ENCODE peak calls at places on chromosomes 5 and 9, in seven cellular contexts. P is amniotic stem cell, N is H54, J is smooth muscle cell of the brain vasculature, S is NAMALWA, L is H9, I is T-helper 9 cell. D is an unnamed sample.

GRCh38 chr9:88870627-88871026 is 120.6 kb upstream of the S1PR3 start:
- DNase-seq in J (no peak), I (no peak), P (no peak), N (no peak), S (no peak), L (no peak), D (no peak)

GRCh38 chr5:110031402-110032140 is 341.8 kb downstream of the MAN2A1 start:
- DNase-seq in S (no peak), J (no peak), P (no peak), L (no peak), I (no peak), N (no peak), D (no peak)

GRCh38 chr5:140806834-140807775 is at the start of gene PCDHA4:
- DNase-seq in S (peak), L (peak), J (no peak), I (no peak), P (no peak), N (no peak), D (no peak)

GRCh38 chr5:42641321-42642005 is 115.2 kb upstream of the CCDC152 start:
- DNase-seq in S (no peak), L (no peak), J (no peak), P (no peak), I (no peak), N (no peak), D (no peak)

GRCh38 chr5:129382921-129383672 is 77.0 kb upstream of the ADAMTS19 start:
- DNase-seq in I (no peak), P (no peak), N (no peak), S (no peak), J (no peak), L (no peak), D (no peak)

GRCh38 chr9:16267336-16268036 is 603.0 kb downstream of the BNC2 start:
- DNase-seq in N (no peak), I (no peak), L (peak), J (peak), P (peak), S (no peak), D (no peak)

GRCh38 chr5:132372122-132372521 is 2.6 kb downstream of the SLC22A5 start:
- DNase-seq in L (no peak), I (no peak), P (no peak), J (no peak), S (no peak), N (no peak), D (no peak)

GRCh38 chr9:92522983-92523970 is 12.5 kb downstream of the ECM2 start:
- DNase-seq in I (no peak), L (no peak), P (no peak), N (no peak), J (no peak), S (no peak), D (no peak)

GRCh38 chr9:137294684-137295312 is 7.3 kb downstream of the NRARP start:
- DNase-seq in S (no peak), J (no peak), L (peak), N (no peak), P (no peak), I (no peak), D (no peak)

GRCh38 chr9:37639109-37639748 is 11.5 kb upstream of the FRMPD1 start:
- DNase-seq in J (no peak), P (no peak), I (no peak), S (no peak), N (no peak), L (no peak), D (no peak)

GRCh38 chr9:3288686-3289085 is 237.1 kb downstream of the RFX3 start:
- DNase-seq in L (no peak), I (no peak), P (no peak), J (no peak), N (no peak), S (no peak), D (no peak)

GRCh38 chr5:95620030-95620869 is at the start of gene GPR150:
- DNase-seq in L (peak), J (no peak), P (no peak), N (no peak), I (peak), S (no peak), D (no peak)

GRCh38 chr9:129582865-129583264 is 38.0 kb downstream of the C9orf50 start:
- DNase-seq in N (no peak), I (no peak), L (no peak), J (no peak), P (no peak), S (no peak), D (no peak)

GRCh38 chr9:13267743-13268142 is 11.7 kb downstream of the MPDZ start:
- DNase-seq in S (no peak), J (no peak), L (no peak), I (no peak), P (peak), N (no peak), D (peak)

GRCh38 chr5:122493776-122494518 is 181.9 kb downstream of the SNCAIP start:
- DNase-seq in S (no peak), N (no peak), L (no peak), J (no peak), P (no peak), I (no peak), D (no peak)

GRCh38 chr5:36875051-36875788 is 1.3 kb upstream of the NIPBL start:
- DNase-seq in I (peak), S (peak), J (no peak), P (peak), L (peak), N (peak), D (no peak)

GRCh38 chr9:6302417-6302816 is 25.8 kb upstream of the TPD52L3 start:
- DNase-seq in P (no peak), L (no peak), I (no peak), N (no peak), S (no peak), J (no peak), D (peak)

GRCh38 chr5:142821733-142822487 is 51.7 kb downstream of the ARHGAP26 start:
- DNase-seq in N (peak), L (no peak), I (no peak), S (no peak), J (no peak), P (peak), D (peak)

GRCh38 chr9:96040591-96041461 is 165.3 kb downstream of the ERCC6L2 start:
- DNase-seq in J (no peak), L (no peak), N (no peak), S (no peak), I (no peak), P (no peak), D (no peak)

GRCh38 chr5:88683506-88684135 is 199.4 kb downstream of the MEF2C start:
- DNase-seq in I (no peak), J (no peak), L (peak), S (peak), N (no peak), P (no peak), D (no peak)

GRCh38 chr9:21473236-21473635 is 8.9 kb downstream of the IFNE start:
- DNase-seq in N (no peak), S (peak), L (no peak), J (no peak), P (no peak), I (no peak), D (no peak)

GRCh38 chr9:126629007-126629674 is 15.4 kb downstream of the LMX1B start:
- DNase-seq in I (no peak), L (no peak), P (no peak), S (no peak), N (no peak), J (no peak), D (no peak)